ENCODE peak calls at places on chromosomes 1 and 21, in seven cellular contexts. L is adrenal gland, Z is body of pancreas, K is A549, J is sigmoid colon, S is gastrocnemius medialis, R is GM12892. I is an unnamed sample.

GRCh38 chr1:116310172-116310571 is 62.9 kb upstream of the ATP1A1 start:
- DNase-seq in L (no peak), Z (no peak), K (no peak), J (no peak), S (no peak), R (no peak), I (no peak)

GRCh38 chr1:59505596-59506028 is 208.7 kb downstream of the FGGY start:
- DNase-seq in L (no peak), Z (no peak), K (no peak), J (no peak), S (no peak), R (no peak), I (no peak)

GRCh38 chr1:4699724-4700301 is 45.4 kb downstream of the AJAP1 start:
- DNase-seq in L (no peak), Z (no peak), K (no peak), J (no peak), S (no peak), R (no peak), I (no peak)

GRCh38 chr1:71223949-71224348 is 143.1 kb upstream of the ZRANB2 start:
- DNase-seq in L (no peak), Z (no peak), K (no peak), J (no peak), S (peak), R (no peak), I (no peak)

GRCh38 chr1:96660503-96660902 is 61.1 kb upstream of the PTBP2 start:
- DNase-seq in L (no peak), Z (no peak), K (no peak), J (no peak), S (no peak), R (no peak), I (no peak)

GRCh38 chr1:162551969-162552683 is 9.4 kb upstream of the UAP1 start:
- DNase-seq in L (no peak), Z (no peak), K (no peak), J (no peak), S (no peak), R (no peak), I (no peak)

GRCh38 chr21:21675601-21676000 is 677.4 kb downstream of the NCAM2 start:
- DNase-seq in L (no peak), Z (no peak), K (no peak), J (no peak), S (no peak), R (no peak), I (no peak)

GRCh38 chr1:56688522-56689026 is 43.5 kb downstream of the PRKAA2 start:
- DNase-seq in L (no peak), Z (no peak), K (peak), J (no peak), S (no peak), R (no peak), I (no peak)

GRCh38 chr1:228152918-228153258 is 3.2 kb downstream of the GJC2 start:
- DNase-seq in L (peak), Z (no peak), K (no peak), J (peak), S (no peak), R (no peak), I (peak)

GRCh38 chr21:35198004-35198403 is 148.9 kb upstream of the RUNX1 start:
- DNase-seq in L (no peak), Z (no peak), K (peak), J (no peak), S (no peak), R (no peak), I (no peak)

GRCh38 chr1:1996207-1996651 is 7.4 kb downstream of the CFAP74 start:
- DNase-seq in L (no peak), Z (no peak), K (no peak), J (no peak), S (no peak), R (no peak), I (no peak)

GRCh38 chr1:213947200-213947775 is 40.5 kb upstream of the PROX1 start:
- DNase-seq in L (no peak), Z (peak), K (no peak), J (no peak), S (no peak), R (no peak), I (no peak)

GRCh38 chr21:18253809-18254208 is 9.2 kb downstream of the CHODL start:
- DNase-seq in L (no peak), Z (no peak), K (no peak), J (no peak), S (no peak), R (no peak), I (no peak)

GRCh38 chr1:9728451-9729295 is 77.1 kb downstream of the PIK3CD start:
- DNase-seq in L (no peak), Z (no peak), K (no peak), J (no peak), S (no peak), R (no peak), I (no peak)

GRCh38 chr21:41366522-41367151 is 4.8 kb downstream of the MX2 start:
- DNase-seq in L (no peak), Z (peak), K (peak), J (peak), S (no peak), R (no peak), I (peak)

GRCh38 chr1:87134061-87134460 is 194.6 kb upstream of the LMO4 start:
- DNase-seq in L (no peak), Z (no peak), K (no peak), J (no peak), S (no peak), R (no peak), I (no peak)

GRCh38 chr1:225467193-225468020 is 39.6 kb upstream of the LBR start:
- DNase-seq in L (peak), Z (peak), K (no peak), J (peak), S (peak), R (peak), I (peak)

GRCh38 chr1:118659646-118660045 is 328.5 kb downstream of the TBX15 start:
- DNase-seq in L (no peak), Z (no peak), K (no peak), J (no peak), S (no peak), R (no peak), I (no peak)

GRCh38 chr1:33377013-33377412 is 53.9 kb downstream of the PHC2 start:
- DNase-seq in L (no peak), Z (no peak), K (no peak), J (no peak), S (no peak), R (no peak), I (no peak)

GRCh38 chr1:209325492-209325891 is 258.0 kb upstream of the CAMK1G start:
- DNase-seq in L (peak), Z (no peak), K (no peak), J (no peak), S (no peak), R (no peak), I (no peak)

GRCh38 chr1:248752119-248752931 is 3.2 kb downstream of the LYPD8 start:
- DNase-seq in L (no peak), Z (no peak), K (no peak), J (no peak), S (no peak), R (no peak), I (no peak)

GRCh38 chr1:34695580-34695979 is 59.3 kb upstream of the GJB5 start:
- DNase-seq in L (no peak), Z (no peak), K (no peak), J (no peak), S (no peak), R (no peak), I (no peak)

GRCh38 chr1:41851589-41851988 is 67.1 kb downstream of the HIVEP3 start:
- DNase-seq in L (no peak), Z (peak), K (no peak), J (no peak), S (peak), R (no peak), I (no peak)

GRCh38 chr1:104358621-104359020 is 608.9 kb downstream of the AMY1C start:
- DNase-seq in L (no peak), Z (no peak), K (no peak), J (no peak), S (no peak), R (no peak), I (no peak)

GRCh38 chr1:160838876-160839275 is 23.8 kb downstream of the CD244 start:
- DNase-seq in L (no peak), Z (no peak), K (no peak), J (no peak), S (no peak), R (no peak), I (no peak)

GRCh38 chr1:112524251-112524650 is 15.5 kb downstream of the WNT2B start:
- DNase-seq in L (no peak), Z (no peak), K (no peak), J (no peak), S (no peak), R (no peak), I (no peak)

GRCh38 chr1:193103759-193104495 is 1.3 kb downstream of the GLRX2 start:
- DNase-seq in L (no peak), Z (no peak), K (no peak), J (no peak), S (no peak), R (no peak), I (no peak)

GRCh38 chr1:170714163-170714562 is 50.2 kb downstream of the PRRX1 start:
- DNase-seq in L (no peak), Z (no peak), K (no peak), J (no peak), S (no peak), R (no peak), I (no peak)

GRCh38 chr1:16521288-16521583 is 7.2 kb upstream of the RNU1-1 start:
- DNase-seq in L (no peak), Z (no peak), K (no peak), J (no peak), S (no peak), R (no peak), I (no peak)

GRCh38 chr1:55727010-55727409 is 511.8 kb upstream of the USP24 start:
- DNase-seq in L (no peak), Z (no peak), K (no peak), J (no peak), S (no peak), R (no peak), I (no peak)

GRCh38 chr1:236348071-236348470 is 46.0 kb upstream of the EDARADD start:
- DNase-seq in L (no peak), Z (no peak), K (no peak), J (no peak), S (no peak), R (no peak), I (no peak)
- TF ChIP-seq POLR2A in L (no peak), Z (no peak), K (no peak), J (no peak), S (no peak), R (no peak), I (no peak)

GRCh38 chr1:92485374-92486250 is 1.1 kb downstream of the GFI1 start:
- DNase-seq in L (peak), Z (peak), K (no peak), J (no peak), S (no peak), R (peak), I (peak)
- TF ChIP-seq POLR2A in L (no peak), Z (peak), K (no peak), J (no peak), S (no peak), R (no peak), I (no peak)

DNA sequence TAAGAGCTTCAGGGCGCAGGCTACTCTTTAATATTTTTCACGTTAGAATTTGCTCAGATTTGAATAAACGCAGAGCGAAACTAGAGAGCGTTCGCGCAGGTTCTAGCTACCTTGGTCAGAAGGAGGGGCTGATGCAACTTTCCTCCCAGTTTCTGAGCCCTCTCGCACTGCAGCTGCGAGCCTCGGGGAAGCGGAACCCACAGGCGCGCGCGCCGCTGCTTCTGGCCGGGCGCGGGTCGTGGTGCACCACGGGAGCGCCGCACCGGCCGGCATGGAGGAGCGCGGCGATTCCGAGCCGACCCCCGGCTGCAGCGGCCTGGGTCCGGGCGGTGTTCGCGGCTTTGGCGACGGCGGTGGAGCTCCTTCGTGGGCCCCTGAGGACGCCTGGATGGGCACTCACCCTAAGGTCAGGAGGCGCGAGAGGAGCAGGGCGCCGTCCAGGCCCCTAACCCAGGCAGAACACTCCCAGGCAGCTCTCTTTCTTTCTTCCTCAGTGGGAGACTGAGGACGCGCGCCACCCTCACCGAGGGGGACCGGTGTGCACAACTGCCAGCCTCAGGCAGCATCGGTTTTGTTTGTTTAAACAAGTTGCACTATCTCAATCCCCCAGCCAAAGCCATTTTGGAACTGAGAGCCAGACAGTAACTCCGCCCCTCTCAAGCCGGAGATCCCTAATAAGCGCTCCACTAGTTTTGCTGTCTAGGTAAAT is at the start of gene TSEN15:
- DNase-seq in L (peak), Z (peak), K (peak), J (peak), S (peak), R (peak), I (peak)
- TF ChIP-seq POLR2A in L (peak), Z (peak), K (peak), J (no peak), S (peak), R (peak), I (peak)

GRCh38 chr1:44674113-44675000 is at the start of the genes ARMH1 and TMEM53:
- DNase-seq in L (peak), Z (peak), K (peak), J (peak), S (peak), R (peak), I (peak)

GRCh38 chr1:44675186-44675585 is 672 bp downstream of the ARMH1 start:
- DNase-seq in L (no peak), Z (no peak), K (no peak), J (no peak), S (no peak), R (no peak), I (no peak)

GRCh38 chr1:44672956-44673674 is 1.2 kb downstream of the TMEM53 start:
- DNase-seq in L (no peak), Z (no peak), K (no peak), J (no peak), S (no peak), R (no peak), I (no peak)

GRCh38 chr1:44672254-44672955 is 1.9 kb downstream of the TMEM53 start:
- DNase-seq in L (peak), Z (peak), K (no peak), J (no peak), S (no peak), R (no peak), I (no peak)

GRCh38 chr1:44673675-44674112 is 587 bp downstream of the TMEM53 start:
- DNase-seq in L (no peak), Z (no peak), K (no peak), J (no peak), S (no peak), R (no peak), I (no peak)
- TF ChIP-seq POLR2A in L (no peak), Z (no peak), K (no peak), J (no peak), S (no peak), R (peak), I (no peak)

DNA sequence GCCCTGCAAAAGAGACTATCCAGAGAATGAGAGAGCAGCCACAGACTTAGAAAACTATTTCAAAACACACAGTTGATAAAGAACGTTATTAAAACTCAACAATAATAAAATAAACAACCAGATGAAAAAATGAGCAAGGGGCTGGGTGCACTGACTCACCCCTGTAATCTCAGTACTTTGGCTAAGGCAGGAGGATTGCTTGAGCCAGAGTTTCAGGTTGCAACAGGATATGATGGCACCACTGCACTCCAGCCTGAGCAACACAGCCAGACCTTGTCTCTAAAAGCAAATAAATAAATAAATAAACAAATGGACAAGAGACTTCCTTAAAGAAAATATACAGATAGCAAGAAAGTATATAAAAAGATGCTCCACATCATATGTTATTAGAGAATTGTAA is 144.6 kb downstream of the LRRIQ3 start:
- DNase-seq in L (no peak), Z (no peak), K (no peak), J (no peak), S (no peak), R (no peak), I (no peak)
- TF ChIP-seq POLR2A in L (no peak), Z (no peak), K (no peak), J (no peak), S (no peak), R (no peak), I (no peak)

GRCh38 chr1:12246584-12246983 is 16.8 kb downstream of the VPS13D start:
- DNase-seq in L (no peak), Z (peak), K (no peak), J (no peak), S (no peak), R (no peak), I (no peak)
- TF ChIP-seq POLR2A in L (no peak), Z (no peak), K (no peak), J (no peak), S (no peak), R (no peak), I (no peak)